ENCODE peak calls at places on chromosomes 4 and X, in seven cellular contexts. L, A, Z, U, H, C and O are unnamed samples.

GRCh38 chr4:124459922-124460301 is 252.6 kb downstream of the ANKRD50 start:
- DNase-seq in L (no peak), A (no peak), Z (no peak), U (no peak), H (no peak), C (no peak), O (no peak)

GRCh38 chrX:17860811-17861495 is at the start of gene RAI2:
- DNase-seq in L (no peak), A (no peak), Z (no peak), U (no peak), H (peak), C (no peak), O (no peak)

GRCh38 chr4:8888856-8889255 is 17.2 kb upstream of the HMX1 start:
- DNase-seq in L (no peak), A (no peak), Z (no peak), U (no peak), H (no peak), C (no peak), O (no peak)

GRCh38 chr4:173538148-173538902 is 8.3 kb upstream of the HAND2 start:
- DNase-seq in L (no peak), A (no peak), Z (no peak), U (no peak), H (peak), C (no peak), O (peak)

GRCh38 chr4:2327579-2327978 is 65.7 kb upstream of the MXD4 start:
- DNase-seq in L (no peak), A (no peak), Z (no peak), U (no peak), H (no peak), C (no peak), O (no peak)

GRCh38 chrX:13994104-13994503 is 35.6 kb downstream of the GEMIN8 start:
- DNase-seq in L (no peak), A (no peak), Z (peak), U (no peak), H (no peak), C (no peak), O (no peak)

GRCh38 chrX:141673946-141674345 is 24.6 kb downstream of the SPANXD start:
- DNase-seq in L (no peak), A (no peak), Z (no peak), U (no peak), H (no peak), C (no peak), O (no peak)

GRCh38 chr4:120005091-120005490 is 61.6 kb downstream of the MAD2L1 start:
- DNase-seq in L (no peak), A (no peak), Z (no peak), U (no peak), H (no peak), C (no peak), O (no peak)

GRCh38 chrX:75784689-75785491 is at the start of gene MAGEE2:
- DNase-seq in L (no peak), A (no peak), Z (no peak), U (no peak), H (no peak), C (no peak), O (no peak)

GRCh38 chrX:111874241-111874640 is 1.7 kb upstream of the TRPC5OS start:
- DNase-seq in L (no peak), A (no peak), Z (no peak), U (no peak), H (no peak), C (no peak), O (no peak)

GRCh38 chr4:64158648-64159326 is 250.5 kb downstream of the TECRL start:
- DNase-seq in L (peak), A (no peak), Z (peak), U (peak), H (peak), C (peak), O (peak)

GRCh38 chrX:47198687-47199080 is 5.1 kb downstream of the UBA1 start:
- DNase-seq in L (no peak), A (no peak), Z (no peak), U (no peak), H (no peak), C (no peak), O (no peak)

GRCh38 chrX:103792916-103793540 is 16.4 kb downstream of the PLP1 start:
- DNase-seq in L (peak), A (no peak), Z (no peak), U (no peak), H (no peak), C (peak), O (no peak)

GRCh38 chr4:159290321-159291030 is 187.6 kb downstream of the RAPGEF2 start:
- DNase-seq in L (no peak), A (no peak), Z (no peak), U (no peak), H (no peak), C (peak), O (no peak)

GRCh38 chr4:20422398-20422797 is 170.7 kb downstream of the SLIT2 start:
- DNase-seq in L (peak), A (no peak), Z (peak), U (peak), H (peak), C (peak), O (peak)

GRCh38 chr4:15575951-15576350 is 79.2 kb downstream of the FBXL5 start:
- DNase-seq in L (no peak), A (no peak), Z (no peak), U (no peak), H (no peak), C (no peak), O (no peak)

GRCh38 chr4:108700358-108700757 is 50.0 kb downstream of the OSTC start:
- DNase-seq in L (peak), A (no peak), Z (no peak), U (no peak), H (no peak), C (peak), O (no peak)

GRCh38 chr4:164931551-164932324 is 45.7 kb downstream of the TRIM61 start:
- DNase-seq in L (peak), A (no peak), Z (no peak), U (no peak), H (no peak), C (peak), O (no peak)

GRCh38 chrX:7444967-7445366 is 297.0 kb upstream of the PUDP start:
- DNase-seq in L (no peak), A (no peak), Z (no peak), U (peak), H (no peak), C (peak), O (no peak)

GRCh38 chr4:149248191-149248590 is 567.5 kb downstream of the IQCM start:
- DNase-seq in L (no peak), A (no peak), Z (no peak), U (no peak), H (no peak), C (no peak), O (no peak)

GRCh38 chr4:87529187-87529586 is at the start of gene SPARCL1:
- DNase-seq in L (no peak), A (no peak), Z (no peak), U (no peak), H (no peak), C (no peak), O (no peak)

GRCh38 chr4:89420507-89420906 is 112.9 kb upstream of the GPRIN3 start:
- DNase-seq in L (no peak), A (no peak), Z (no peak), U (no peak), H (no peak), C (no peak), O (no peak)

GRCh38 chr4:102466298-102466697 is 34.9 kb upstream of the NFKB1 start:
- DNase-seq in L (no peak), A (no peak), Z (no peak), U (no peak), H (no peak), C (peak), O (no peak)

GRCh38 chr4:24793219-24794005 is 2.0 kb upstream of the SOD3 start:
- DNase-seq in L (no peak), A (no peak), Z (no peak), U (no peak), H (peak), C (no peak), O (no peak)

GRCh38 chrX:10986616-10987015 is 124.5 kb upstream of the HCCS start:
- DNase-seq in L (no peak), A (no peak), Z (no peak), U (no peak), H (no peak), C (peak), O (no peak)

GRCh38 chr4:3306465-3306864 is 13.6 kb downstream of the RGS12 start:
- DNase-seq in L (no peak), A (no peak), Z (no peak), U (no peak), H (peak), C (no peak), O (no peak)

GRCh38 chr4:150973626-150974250 is 41.3 kb downstream of the LRBA start:
- DNase-seq in L (no peak), A (no peak), Z (no peak), U (no peak), H (no peak), C (no peak), O (no peak)

GRCh38 chr4:177010421-177010820 is 217.7 kb upstream of the VEGFC start:
- DNase-seq in L (no peak), A (no peak), Z (no peak), U (no peak), H (no peak), C (no peak), O (no peak)

GRCh38 chr4:134544303-134544761 is 342.7 kb upstream of the PABPC4L start:
- DNase-seq in L (peak), A (no peak), Z (no peak), U (no peak), H (peak), C (peak), O (peak)

GRCh38 chrX:48278958-48279357 is 23.8 kb downstream of the SSX1 start:
- DNase-seq in L (no peak), A (no peak), Z (no peak), U (peak), H (peak), C (peak), O (no peak)

GRCh38 chr4:166174717-166175510 is 301.9 kb downstream of the TLL1 start:
- DNase-seq in L (peak), A (no peak), Z (no peak), U (no peak), H (no peak), C (peak), O (no peak)

GRCh38 chr4:115781528-115782146 is 668.2 kb upstream of the NDST4 start:
- DNase-seq in L (no peak), A (no peak), Z (no peak), U (peak), H (peak), C (no peak), O (no peak)

GRCh38 chrX:56281789-56282188 is 49.6 kb downstream of the KLF8 start:
- DNase-seq in L (no peak), A (no peak), Z (no peak), U (peak), H (peak), C (peak), O (peak)